ENCODE peak calls at places on chromosomes 6 and 20, in four cellular contexts. W is glomerular endothelial cell, G is non-pigmented ciliary epithelial cell, Z is Panc1. R is an unnamed sample.

GRCh38 chr6:29552512-29553051 is 7.0 kb downstream of the UBD start:
- DNase-seq in Z (no peak), G (peak), W (peak), R (no peak)

GRCh38 chr6:157881375-157881774 is 58.3 kb downstream of the SNX9 start:
- DNase-seq in W (no peak), G (no peak), Z (no peak), R (no peak)

GRCh38 chr20:57242414-57242813 is 24.0 kb downstream of the BMP7 start:
- DNase-seq in W (no peak), Z (no peak), G (no peak), R (no peak)

GRCh38 chr6:148466158-148466557 is 123.5 kb downstream of the SASH1 start:
- DNase-seq in W (no peak), G (no peak), Z (no peak), R (no peak)

GRCh38 chr20:47818466-47818865 is 33.2 kb upstream of the SULF2 start:
- DNase-seq in G (no peak), Z (no peak), W (no peak), R (no peak)

GRCh38 chr6:128025478-128025877 is 124.6 kb upstream of the THEMIS start:
- DNase-seq in G (no peak), W (no peak), Z (no peak), R (no peak)

GRCh38 chr6:140071115-140071514 is 696.7 kb upstream of the CITED2 start:
- DNase-seq in G (peak), W (no peak), Z (no peak), R (no peak)

GRCh38 chr20:62543470-62544302 is 67.9 kb upstream of the GATA5 start:
- DNase-seq in G (no peak), W (no peak), Z (no peak), R (no peak)

GRCh38 chr6:1382883-1383728 is 6.3 kb upstream of the FOXF2 start:
- DNase-seq in W (no peak), Z (no peak), G (no peak), R (no peak)

GRCh38 chr20:2757001-2757400 is 43.4 kb downstream of the CPXM1 start:
- DNase-seq in Z (no peak), G (no peak), W (no peak), R (no peak)

GRCh38 chr20:55514498-55514897 is 490.8 kb downstream of the CBLN4 start:
- DNase-seq in G (no peak), W (no peak), Z (no peak), R (no peak)

GRCh38 chr20:48613926-48614325 is 213.9 kb downstream of the PREX1 start:
- DNase-seq in Z (no peak), G (no peak), W (no peak), R (no peak)

GRCh38 chr6:149628865-149629544 is 19.5 kb downstream of the KATNA1 start:
- DNase-seq in W (no peak), G (no peak), Z (no peak), R (no peak)

GRCh38 chr6:105136433-105137350 is 43.1 kb downstream of the POPDC3 start:
- DNase-seq in G (no peak), W (no peak), Z (no peak), R (peak)

GRCh38 chr20:3420211-3420707 is 12.8 kb upstream of the DNAAF9 start:
- DNase-seq in Z (no peak), W (no peak), G (no peak), R (no peak)

GRCh38 chr6:105192707-105193465 is 13.1 kb upstream of the POPDC3 start:
- DNase-seq in Z (no peak), W (no peak), G (no peak), R (no peak)

GRCh38 chr6:7215798-7216231 is 97.2 kb downstream of the SSR1 start:
- DNase-seq in G (no peak), W (no peak), Z (no peak), R (no peak)

GRCh38 chr20:62179162-62179504 is 3.7 kb upstream of the MTG2 start:
- DNase-seq in W (no peak), Z (no peak), G (no peak), R (no peak)

GRCh38 chr20:61704661-61705060 is 361.0 kb downstream of the TAF4 start:
- DNase-seq in Z (no peak), W (no peak), G (no peak), R (no peak)

GRCh38 chr20:63652192-63652980 is 838 bp downstream of the STMN3 start:
- DNase-seq in W (no peak), Z (no peak), G (no peak), R (no peak)

GRCh38 chr6:156919370-156919769 is 142.2 kb downstream of the ARID1B start:
- DNase-seq in G (no peak), Z (no peak), W (no peak), R (no peak)

GRCh38 chr6:52063584-52064400 is 23.6 kb downstream of the PKHD1 start:
- DNase-seq in Z (no peak), W (no peak), G (no peak), R (peak)

GRCh38 chr6:111011360-111012142 is 29.7 kb downstream of the RPF2 start:
- DNase-seq in G (peak), W (peak), Z (peak), R (peak)

GRCh38 chr6:20933057-20933792 is 399.0 kb downstream of the CDKAL1 start:
- DNase-seq in W (no peak), Z (no peak), G (no peak), R (no peak)

GRCh38 chr20:59591061-59591460 is 13.3 kb upstream of the PHACTR3 start:
- DNase-seq in G (no peak), Z (no peak), W (no peak), R (no peak)

GRCh38 chr6:17015144-17015543 is 86.7 kb upstream of the STMND1 start:
- DNase-seq in W (no peak), G (peak), Z (no peak), R (no peak)

GRCh38 chr6:83883240-83883639 is 23.8 kb downstream of the CYB5R4 start:
- DNase-seq in G (no peak), W (no peak), Z (no peak), R (no peak)

GRCh38 chr6:100592929-100593328 is 128.2 kb upstream of the SIM1 start:
- DNase-seq in Z (no peak), W (no peak), G (no peak), R (no peak)

GRCh38 chr20:63529861-63530787 is 7.1 kb downstream of the PTK6 start:
- DNase-seq in G (no peak), Z (no peak), W (no peak), R (no peak)

GRCh38 chr6:30044630-30045029 is 16.4 kb upstream of the POLR1H start:
- DNase-seq in G (no peak), W (no peak), Z (no peak), R (no peak)

GRCh38 chr6:158789115-158789917 is 29.9 kb downstream of the EZR start:
- DNase-seq in W (no peak), Z (no peak), G (no peak), R (no peak)

GRCh38 chr6:18126116-18126515 is 3.6 kb upstream of the NHLRC1 start:
- DNase-seq in G (no peak), W (no peak), Z (no peak), R (no peak)

GRCh38 chr6:117531346-117531745 is 48.9 kb downstream of the DCBLD1 start:
- DNase-seq in Z (no peak), W (no peak), G (no peak), R (no peak)

GRCh38 chr20:7879883-7880282 is 60.4 kb downstream of the HAO1 start:
- DNase-seq in G (no peak), Z (no peak), W (no peak), R (no peak)

GRCh38 chr20:49601153-49601924 is 33.4 kb upstream of the PTGIS start:
- DNase-seq in Z (no peak), G (no peak), W (no peak), R (no peak)

GRCh38 chr6:69022991-69023390 is 387.9 kb downstream of the ADGRB3 start:
- DNase-seq in W (no peak), Z (no peak), G (no peak), R (peak)

GRCh38 chr6:51283723-51284122 is 465.1 kb downstream of the TFAP2B start:
- DNase-seq in W (no peak), Z (no peak), G (no peak), R (no peak)

GRCh38 chr20:43991982-43992381 is 77.3 kb downstream of the TOX2 start:
- DNase-seq in Z (no peak), W (no peak), G (no peak), R (no peak)

GRCh38 chr6:131602913-131603312 is 25.1 kb downstream of the MED23 start:
- DNase-seq in Z (peak), W (no peak), G (peak), R (no peak)